ENCODE peak calls at places on chromosome 7, in seven cellular contexts. C is activated gamma-delta T cell treated with anti-CD3 and anti-CD28 coated beads, Interleukin-2, amount 50 U/mL, for 16 hours; L is activated T-helper 1 cell treated with anti-CD3 and anti-CD28 coated beads, Interleukin-2, amount 50 U/mL, for 16 hours; Q is C1 segment of cervical spinal cord; R is DMS 273 treated with DMSO at 0.1 percent for 48 hours; I is fibroblast of mammary gland; S is posterior cingulate gyrus. D is an unnamed sample.

GRCh38 chr7:139294951-139295555 is 46.1 kb upstream of the FMC1 start:
- DNase-seq in C (no peak), L (no peak), Q (no peak), R (no peak), I (no peak), S (no peak), D (peak)

GRCh38 chr7:152735443-152736004 is 24.0 kb upstream of the ACTR3B start:
- DNase-seq in C (no peak), L (no peak), Q (no peak), R (no peak), I (no peak), S (no peak), D (peak)

GRCh38 chr7:28808786-28809533 is 149.2 kb downstream of the TRIL start:
- DNase-seq in C (no peak), L (no peak), Q (no peak), R (no peak), I (peak), S (peak), D (no peak)

GRCh38 chr7:150875791-150876190 is 23.5 kb downstream of the AOC1 start:
- DNase-seq in C (no peak), L (no peak), Q (no peak), R (peak), I (peak), S (no peak), D (peak)

GRCh38 chr7:40551685-40552576 is 417.1 kb downstream of the SUGCT start:
- DNase-seq in C (no peak), L (no peak), Q (no peak), R (no peak), I (peak), S (no peak), D (no peak)

GRCh38 chr7:105130048-105130447 is 116.0 kb downstream of the KMT2E start:
- DNase-seq in C (no peak), L (no peak), Q (no peak), R (no peak), I (no peak), S (no peak), D (no peak)

GRCh38 chr7:99793443-99793842 is 9.5 kb upstream of the CYP3A4 start:
- DNase-seq in C (no peak), L (no peak), Q (no peak), R (no peak), I (no peak), S (no peak), D (no peak)

GRCh38 chr7:111867348-111867931 is 305.1 kb upstream of the IMMP2L start:
- DNase-seq in C (no peak), L (no peak), Q (no peak), R (no peak), I (no peak), S (no peak), D (no peak)

GRCh38 chr7:71851776-71852548 is 560.2 kb downstream of the CALN1 start:
- DNase-seq in C (no peak), L (no peak), Q (no peak), R (no peak), I (no peak), S (no peak), D (no peak)

GRCh38 chr7:557556-557877 is 37.9 kb upstream of the PDGFA start:
- DNase-seq in C (no peak), L (no peak), Q (no peak), R (no peak), I (no peak), S (no peak), D (no peak)

GRCh38 chr7:151251328-151251925 is 2.9 kb upstream of the SMARCD3 start:
- DNase-seq in C (no peak), L (no peak), Q (no peak), R (peak), I (peak), S (peak), D (peak)

GRCh38 chr7:70417061-70417655 is 714.8 kb upstream of the GALNT17 start:
- DNase-seq in C (no peak), L (no peak), Q (peak), R (peak), I (no peak), S (peak), D (peak)

GRCh38 chr7:74051629-74052410 is 23.8 kb downstream of the ELN start:
- DNase-seq in C (no peak), L (no peak), Q (no peak), R (no peak), I (peak), S (no peak), D (no peak)

GRCh38 chr7:44062180-44062902 is 3.0 kb downstream of the PGAM2 start:
- DNase-seq in C (no peak), L (no peak), Q (no peak), R (no peak), I (no peak), S (no peak), D (no peak)

GRCh38 chr7:35379481-35379880 is 125.6 kb upstream of the TBX20 start:
- DNase-seq in C (no peak), L (no peak), Q (no peak), R (no peak), I (no peak), S (no peak), D (no peak)

GRCh38 chr7:157490465-157490912 is 153.7 kb downstream of the DNAJB6 start:
- DNase-seq in C (no peak), L (no peak), Q (no peak), R (no peak), I (peak), S (no peak), D (no peak)

GRCh38 chr7:136142583-136142982 is 165.4 kb upstream of the MTPN start:
- DNase-seq in C (no peak), L (no peak), Q (no peak), R (no peak), I (no peak), S (no peak), D (peak)

GRCh38 chr7:27073066-27073465 is 22.7 kb downstream of the HOXA1 start:
- DNase-seq in C (no peak), L (no peak), Q (no peak), R (no peak), I (no peak), S (no peak), D (no peak)

GRCh38 chr7:27172388-27172774 is 1.7 kb downstream of the HOXA10 start:
- DNase-seq in C (no peak), L (no peak), Q (no peak), R (no peak), I (peak), S (no peak), D (peak)

GRCh38 chr7:114922652-114923402 is 933 bp downstream of the MDFIC start:
- DNase-seq in C (peak), L (peak), Q (no peak), R (peak), I (peak), S (no peak), D (no peak)

GRCh38 chr7:33743594-33743993 is 161.7 kb upstream of the BMPER start:
- DNase-seq in C (no peak), L (no peak), Q (no peak), R (no peak), I (peak), S (no peak), D (no peak)

GRCh38 chr7:4631664-4632171 is 50.4 kb upstream of the FOXK1 start:
- DNase-seq in C (no peak), L (no peak), Q (peak), R (peak), I (peak), S (peak), D (peak)

GRCh38 chr7:139777948-139778841 is at the start of gene HIPK2:
- DNase-seq in C (peak), L (peak), Q (no peak), R (peak), I (peak), S (peak), D (peak)

GRCh38 chr7:24725554-24726260 is 31.6 kb downstream of the GSDME start:
- DNase-seq in C (no peak), L (no peak), Q (no peak), R (no peak), I (no peak), S (no peak), D (no peak)

GRCh38 chr7:1602386-1602785 is 32.6 kb upstream of the PSMG3 start:
- DNase-seq in C (no peak), L (no peak), Q (no peak), R (no peak), I (no peak), S (no peak), D (no peak)

GRCh38 chr7:15571303-15571878 is 9.6 kb upstream of the AGMO start:
- DNase-seq in C (no peak), L (no peak), Q (no peak), R (no peak), I (peak), S (no peak), D (no peak)

D was measured in NCI-H524.